ENCODE peak calls at places on chromosomes 4 and X, in seven cellular contexts. X is HCT116, L is SK-N-SH, N is GM12878, Z is H1, E is HepG2, K is K562. G is an unnamed sample.

GRCh38 chr4:25448379-25449109 is 71.5 kb downstream of the ANAPC4 start:
- DNase-seq in X (no peak), L (no peak), N (no peak), Z (no peak), E (no peak), K (no peak), G (no peak)

GRCh38 chrX:132480581-132481203 is 8.1 kb downstream of the MBNL3 start:
- DNase-seq in X (no peak), L (no peak), N (peak), Z (no peak), E (peak), K (no peak), G (peak)

GRCh38 chr4:92714640-92715039 is 410.9 kb downstream of the GRID2 start:
- DNase-seq in X (no peak), L (no peak), N (no peak), Z (no peak), E (no peak), K (no peak), G (no peak)

GRCh38 chrX:151359931-151360871 is 36.8 kb upstream of the VMA21 start:
- DNase-seq in X (no peak), L (peak), N (no peak), Z (peak), E (peak), K (peak), G (no peak)

GRCh38 chr4:99405433-99406115 is 29.6 kb downstream of the ADH7 start:
- DNase-seq in X (peak), L (peak), N (peak), Z (peak), E (peak), K (peak), G (peak)

GRCh38 chrX:18674417-18674787 is 2.5 kb upstream of the RS1 start:
- DNase-seq in X (no peak), L (peak), N (no peak), Z (peak), E (no peak), K (no peak), G (peak)

GRCh38 chr4:40238700-40239548 is 42.1 kb downstream of the RHOH start:
- DNase-seq in X (no peak), L (no peak), N (no peak), Z (no peak), E (no peak), K (peak), G (peak)

GRCh38 chrX:1246816-1247215 is 21.8 kb upstream of the CSF2RA start:
- DNase-seq in X (peak), L (peak), N (peak), Z (peak), E (peak), K (peak), G (peak)

GRCh38 chr4:186761281-186761897 is 37.7 kb upstream of the FAT1 start:
- DNase-seq in X (no peak), L (no peak), N (no peak), Z (no peak), E (no peak), K (no peak), G (no peak)

GRCh38 chrX:42290608-42291007 is 367.3 kb upstream of the CASK start:
- DNase-seq in X (peak), L (no peak), N (no peak), Z (no peak), E (peak), K (no peak), G (no peak)

GRCh38 chr4:813900-814299 is 12.0 kb downstream of the CPLX1 start:
- DNase-seq in X (no peak), L (no peak), N (no peak), Z (peak), E (peak), K (no peak), G (peak)

GRCh38 chrX:75546724-75547123 is 23.9 kb upstream of the ZDHHC15 start:
- DNase-seq in X (no peak), L (no peak), N (no peak), Z (no peak), E (no peak), K (no peak), G (no peak)

GRCh38 chrX:7586126-7586525 is 256.8 kb upstream of the VCX start:
- DNase-seq in X (no peak), L (peak), N (no peak), Z (no peak), E (peak), K (peak), G (peak)

GRCh38 chr4:121676388-121677075 is 20.2 kb downstream of the ANXA5 start:
- DNase-seq in X (no peak), L (no peak), N (no peak), Z (no peak), E (peak), K (no peak), G (no peak)

GRCh38 chr4:4457803-4458550 is 71.1 kb downstream of the NSG1 start:
- DNase-seq in X (no peak), L (no peak), N (no peak), Z (no peak), E (no peak), K (no peak), G (no peak)

DNA sequence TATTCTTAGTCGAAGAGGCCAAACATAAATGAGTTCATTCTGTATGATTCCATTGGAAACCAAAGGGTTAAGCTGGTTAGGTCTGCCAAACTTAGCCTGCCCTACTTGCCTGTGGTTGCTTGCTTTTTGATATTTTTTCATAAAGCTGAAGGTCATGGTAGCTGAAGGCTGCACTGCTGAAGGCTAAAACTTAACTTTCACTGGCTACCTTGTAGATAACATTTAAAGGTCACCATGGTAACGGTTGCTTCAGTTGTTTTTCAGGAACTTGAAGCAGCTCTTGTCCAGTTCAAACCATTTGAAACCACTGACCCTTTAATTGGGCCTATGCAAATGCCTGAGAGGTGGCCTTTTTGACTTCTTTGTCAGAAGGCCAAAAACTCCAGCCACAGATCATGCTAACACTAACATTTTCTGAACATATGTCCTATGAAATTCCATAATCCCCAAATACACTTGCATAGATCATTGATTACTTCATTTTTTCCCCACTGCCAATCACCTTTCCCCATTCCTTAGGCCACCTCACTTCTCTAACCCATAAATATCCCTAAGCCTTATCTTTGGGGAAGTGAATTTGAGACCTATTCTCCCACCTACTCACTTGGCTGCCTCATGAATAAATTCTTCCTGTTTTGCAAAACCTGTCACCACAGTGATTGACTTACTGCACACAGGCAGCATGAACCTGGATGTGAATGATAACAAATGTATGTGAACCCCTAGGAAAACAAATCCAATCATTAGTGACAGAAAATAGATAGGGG is 10.7 kb upstream of the SMIM10L2A start:
- DNase-seq in X (no peak), L (no peak), N (no peak), Z (no peak), E (no peak), K (peak), G (no peak)
- TF ChIP-seq JUND in X (no peak), L (no peak), N (no peak), Z (no peak), E (no peak), K (no peak), G (no peak)

GRCh38 chrX:24396236-24396929 is 35.9 kb downstream of the SUPT20HL1 start:
- DNase-seq in X (no peak), L (no peak), N (no peak), Z (no peak), E (no peak), K (no peak), G (no peak)
- TF ChIP-seq JUND in X (no peak), L (no peak), N (no peak), Z (no peak), E (no peak), K (no peak), G (no peak)

GRCh38 chrX:108122748-108123147 is 31.2 kb downstream of the ATG4A start:
- DNase-seq in X (no peak), L (no peak), N (no peak), Z (no peak), E (no peak), K (no peak), G (no peak)

GRCh38 chrX:108123591-108124366 is 32.2 kb downstream of the ATG4A start:
- DNase-seq in X (no peak), L (no peak), N (no peak), Z (no peak), E (no peak), K (no peak), G (no peak)

GRCh38 chrX:108121291-108121690 is 29.7 kb downstream of the ATG4A start:
- DNase-seq in X (no peak), L (no peak), N (no peak), Z (no peak), E (no peak), K (no peak), G (no peak)

GRCh38 chrX:108114541-108114940 is 23.0 kb downstream of the ATG4A start:
- DNase-seq in X (no peak), L (no peak), N (peak), Z (no peak), E (no peak), K (no peak), G (no peak)

DNA sequence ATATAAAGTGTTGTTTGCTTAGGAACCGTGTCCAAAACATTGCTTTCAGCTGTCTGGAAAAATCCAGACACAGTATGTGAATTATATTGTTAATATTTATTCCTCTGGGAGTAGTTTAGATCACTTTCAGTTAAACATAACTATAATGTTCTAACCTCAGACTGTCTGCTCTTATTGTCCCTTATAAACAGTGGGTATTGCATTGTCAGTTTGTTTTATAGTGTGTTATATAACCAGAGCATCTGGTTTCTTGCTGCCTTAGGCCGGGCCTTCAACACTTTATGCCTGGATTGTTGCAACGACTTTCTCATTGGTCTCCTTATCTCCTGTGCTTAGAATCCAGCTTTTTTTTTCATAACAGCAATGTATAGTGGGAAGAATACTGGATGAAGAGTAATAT is 26.4 kb downstream of the ATG4A start:
- DNase-seq in X (no peak), L (no peak), N (no peak), Z (no peak), E (no peak), K (no peak), G (no peak)
- TF ChIP-seq JUND in X (no peak), L (no peak), N (no peak), Z (no peak), E (no peak), K (no peak), G (no peak)

GRCh38 chr4:31084806-31085416 is 364.7 kb downstream of the PCDH7 start:
- DNase-seq in X (peak), L (no peak), N (no peak), Z (no peak), E (no peak), K (no peak), G (no peak)

GRCh38 chr4:31083451-31083850 is 363.3 kb downstream of the PCDH7 start:
- DNase-seq in X (no peak), L (no peak), N (no peak), Z (no peak), E (no peak), K (no peak), G (no peak)

GRCh38 chr4:31085736-31086135 is 365.6 kb downstream of the PCDH7 start:
- DNase-seq in X (no peak), L (no peak), N (no peak), Z (no peak), E (no peak), K (no peak), G (no peak)

GRCh38 chr4:31078661-31079060 is 358.5 kb downstream of the PCDH7 start:
- DNase-seq in X (no peak), L (no peak), N (no peak), Z (no peak), E (no peak), K (no peak), G (no peak)

GRCh38 chr4:31081375-31081774 is 361.2 kb downstream of the PCDH7 start:
- DNase-seq in X (no peak), L (no peak), N (no peak), Z (no peak), E (no peak), K (no peak), G (no peak)
- TF ChIP-seq JUND in X (no peak), L (no peak), N (no peak), Z (no peak), E (no peak), K (no peak), G (no peak)

DNA sequence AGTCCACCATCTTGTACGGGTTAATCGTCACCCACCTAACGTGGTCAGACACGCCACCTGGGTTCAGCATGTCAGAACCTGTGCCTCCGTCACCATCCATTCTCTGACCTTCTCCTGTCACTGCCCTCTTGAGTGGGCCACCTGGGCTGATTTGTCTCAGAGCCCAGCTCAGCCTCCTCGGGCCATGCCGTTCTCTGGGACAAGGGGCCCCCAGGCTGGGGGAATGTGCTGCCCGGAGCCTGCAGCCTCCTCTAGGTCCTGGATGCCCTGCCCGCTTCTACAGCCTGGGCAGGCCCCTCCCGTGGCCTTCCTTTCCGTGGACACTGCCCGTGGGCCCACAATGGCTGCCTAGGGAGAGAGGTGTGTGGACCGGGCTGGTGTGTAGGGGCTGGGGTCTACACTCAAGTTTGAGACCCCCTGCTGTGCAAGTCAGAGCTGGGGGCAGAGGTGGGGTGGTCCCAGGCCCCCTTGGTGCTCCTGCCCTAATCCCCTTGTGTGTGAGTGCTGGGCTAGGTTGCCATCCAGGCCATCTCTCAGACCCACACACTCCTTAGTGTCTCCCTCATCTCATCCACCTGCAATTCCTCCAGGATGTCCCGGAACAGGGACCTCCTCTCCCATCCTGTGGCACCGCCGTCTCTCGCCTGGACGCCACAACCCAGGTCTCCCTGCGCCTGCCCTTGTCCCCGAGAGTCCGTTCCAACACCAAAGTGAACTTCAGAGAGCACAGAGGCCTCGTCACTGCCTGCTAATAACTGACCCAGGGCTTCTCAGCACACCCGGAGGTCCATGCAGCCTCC is 12.4 kb downstream of the PSAPL1 start:
- DNase-seq in X (no peak), L (peak), N (no peak), Z (peak), E (no peak), K (no peak), G (no peak)
- TF ChIP-seq JUND in X (no peak), L (no peak), N (no peak), Z (no peak), E (no peak), K (no peak), G (no peak)

DNA sequence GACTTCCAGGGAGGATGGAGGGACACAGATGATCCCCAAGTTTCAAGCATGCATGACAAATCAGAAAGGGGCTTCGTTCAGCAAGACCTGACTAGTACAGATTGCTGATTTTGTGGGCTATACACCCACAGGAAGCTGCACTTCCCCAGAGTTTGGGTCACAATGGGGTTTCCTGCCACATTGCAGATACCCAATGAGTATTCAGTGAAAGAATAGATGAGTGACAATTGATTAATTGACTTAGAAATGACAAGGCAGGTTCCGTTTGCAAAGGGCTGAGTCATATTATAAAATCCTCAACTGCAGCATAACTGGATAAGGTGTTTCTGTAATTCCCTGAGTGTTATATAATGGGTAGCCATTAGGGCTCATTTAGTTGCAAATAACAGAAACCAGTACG is 146.6 kb upstream of the TBL1X start:
- DNase-seq in X (no peak), L (no peak), N (no peak), Z (no peak), E (no peak), K (peak), G (no peak)
- TF ChIP-seq JUND in X (no peak), L (no peak), N (no peak), Z (no peak), E (no peak), K (no peak), G (no peak)

GRCh38 chr4:56910172-56910967 is 2.7 kb downstream of the REST start:
- DNase-seq in X (no peak), L (no peak), N (no peak), Z (no peak), E (no peak), K (peak), G (no peak)
- TF ChIP-seq JUND in X (no peak), L (no peak), N (no peak), Z (no peak), E (no peak), K (no peak), G (no peak)

DNA sequence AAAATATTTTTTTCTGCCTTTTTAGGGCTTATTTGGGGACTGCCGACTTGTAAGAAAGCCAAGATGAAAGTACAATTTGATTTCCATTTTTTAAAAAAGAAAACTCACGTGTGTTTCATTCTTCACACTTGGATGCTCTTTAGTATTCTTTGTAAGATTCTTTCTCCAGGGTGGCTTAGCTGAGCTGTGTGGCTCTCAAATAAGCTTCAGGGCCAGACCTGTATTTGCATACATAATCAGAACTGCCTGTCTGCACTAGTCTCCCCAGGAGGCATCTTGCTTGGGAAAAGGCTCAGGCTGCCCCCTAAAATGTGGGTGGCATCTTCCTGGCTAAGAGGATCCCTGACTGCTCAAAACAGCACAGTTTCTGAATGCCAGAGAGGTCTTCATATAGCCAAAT is 498.4 kb downstream of the MID1IP1 start:
- DNase-seq in X (no peak), L (no peak), N (no peak), Z (no peak), E (no peak), K (no peak), G (no peak)
- TF ChIP-seq JUND in X (no peak), L (no peak), N (no peak), Z (no peak), E (no peak), K (no peak), G (no peak)